ENCODE peak calls at places on chromosomes 4 and X, in ten cellular contexts. S, F, T, Q, N, D, L, H, M and I are unnamed samples.

GRCh38 chr4:177879851-177880250 is 437.6 kb upstream of the AGA start:
- DNase-seq in S (no peak), F (no peak), T (no peak), Q (no peak), N (no peak), D (no peak), L (no peak), H (no peak), M (peak), I (no peak)

GRCh38 chrX:104679175-104679574 is 113.2 kb downstream of the IL1RAPL2 start:
- DNase-seq in S (no peak), F (no peak), T (no peak), Q (no peak), N (no peak), D (no peak), L (no peak), H (no peak), M (peak), I (no peak)

GRCh38 chrX:150362599-150363481 is at the start of gene MAMLD1:
- DNase-seq in S (peak), F (no peak), T (peak), Q (no peak), N (peak), D (peak), L (no peak), H (peak), M (peak), I (no peak)

GRCh38 chrX:153387987-153388721 is 13.0 kb downstream of the PNMA6E start:
- DNase-seq in S (no peak), F (no peak), T (no peak), Q (no peak), N (no peak), D (no peak), L (no peak), H (no peak), M (no peak), I (no peak)

GRCh38 chr4:17189322-17189721 is 290.9 kb upstream of the LDB2 start:
- DNase-seq in S (no peak), F (peak), T (peak), Q (peak), N (no peak), D (no peak), L (no peak), H (peak), M (no peak), I (no peak)

GRCh38 chrX:148555101-148555500 is 54.7 kb downstream of the AFF2 start:
- DNase-seq in S (no peak), F (no peak), T (no peak), Q (no peak), N (no peak), D (no peak), L (no peak), H (no peak), M (no peak), I (no peak)

GRCh38 chrX:70129811-70130210 is 3.4 kb upstream of the IGBP1 start:
- DNase-seq in S (no peak), F (no peak), T (no peak), Q (no peak), N (peak), D (no peak), L (no peak), H (peak), M (no peak), I (no peak)

GRCh38 chr4:57080781-57081650 is 29.2 kb downstream of the IGFBP7 start:
- DNase-seq in S (no peak), F (peak), T (peak), Q (peak), N (peak), D (peak), L (no peak), H (peak), M (peak), I (no peak)

GRCh38 chrX:50813843-50814661 is at the start of gene SHROOM4:
- DNase-seq in S (peak), F (no peak), T (peak), Q (no peak), N (no peak), D (no peak), L (no peak), H (peak), M (no peak), I (no peak)

GRCh38 chrX:136310411-136310810 is 9.6 kb downstream of the ADGRG4 start:
- DNase-seq in S (no peak), F (peak), T (peak), Q (no peak), N (peak), D (no peak), L (no peak), H (no peak), M (no peak), I (no peak)

GRCh38 chrX:39477438-39478120 is 620.2 kb downstream of the BCOR start:
- DNase-seq in S (no peak), F (no peak), T (peak), Q (no peak), N (no peak), D (peak), L (no peak), H (peak), M (peak), I (no peak)

GRCh38 chr4:121358473-121358872 is 22.3 kb downstream of the QRFPR start:
- DNase-seq in S (no peak), F (peak), T (peak), Q (no peak), N (peak), D (no peak), L (no peak), H (peak), M (no peak), I (no peak)

GRCh38 chrX:124555036-124555595 is 208.8 kb downstream of the SH2D1A start:
- DNase-seq in S (no peak), F (peak), T (peak), Q (peak), N (peak), D (no peak), L (no peak), H (peak), M (no peak), I (no peak)

GRCh38 chrX:22699591-22700091 is 300.1 kb upstream of the DDX53 start:
- DNase-seq in S (no peak), F (peak), T (peak), Q (peak), N (no peak), D (peak), L (no peak), H (peak), M (no peak), I (no peak)

GRCh38 chr4:85803846-85804245 is 328.9 kb downstream of the ARHGAP24 start:
- DNase-seq in S (no peak), F (no peak), T (no peak), Q (no peak), N (no peak), D (no peak), L (no peak), H (no peak), M (no peak), I (no peak)

GRCh38 chr4:169582203-169582602 is 30.2 kb downstream of the NEK1 start:
- DNase-seq in S (no peak), F (no peak), T (no peak), Q (no peak), N (no peak), D (no peak), L (no peak), H (no peak), M (peak), I (no peak)

GRCh38 chrX:41108684-41109205 is 23.5 kb downstream of the USP9X start:
- DNase-seq in S (no peak), F (no peak), T (no peak), Q (no peak), N (no peak), D (no peak), L (no peak), H (no peak), M (no peak), I (no peak)

GRCh38 chr4:150976478-150977118 is 38.5 kb downstream of the LRBA start:
- DNase-seq in S (no peak), F (no peak), T (no peak), Q (no peak), N (no peak), D (no peak), L (no peak), H (no peak), M (no peak), I (no peak)
- TF ChIP-seq CTCF in S (no peak), F (no peak), T (no peak), Q (no peak), N (no peak), D (no peak), L (no peak), H (no peak), M (no peak), I (no peak)

DNA sequence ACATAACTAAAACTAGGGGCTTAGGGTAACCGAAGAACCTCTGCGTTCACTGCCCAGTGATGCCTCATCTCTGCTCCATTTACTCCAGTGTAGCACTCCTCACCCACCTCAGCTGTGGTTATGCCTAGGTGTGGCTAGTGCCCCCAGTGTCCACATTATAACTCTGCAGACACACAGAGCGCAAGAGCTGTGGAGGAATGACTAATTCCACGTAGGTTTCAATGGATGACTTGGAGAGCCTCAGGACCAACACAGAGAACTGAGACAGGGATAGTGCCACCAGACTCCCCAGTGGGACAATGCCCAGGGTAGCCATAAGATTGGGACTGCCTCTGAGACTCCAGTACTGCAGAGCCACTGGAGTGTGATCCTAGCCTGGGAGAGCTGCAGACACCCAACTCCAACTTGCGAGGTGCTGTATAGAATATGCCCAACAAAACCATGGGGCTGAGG is 542.4 kb upstream of the DIPK2B start:
- DNase-seq in S (no peak), F (no peak), T (peak), Q (no peak), N (peak), D (no peak), L (no peak), H (no peak), M (peak), I (no peak)
- TF ChIP-seq CTCF in S (no peak), F (peak), T (peak), Q (peak), N (no peak), D (no peak), L (no peak), H (peak), M (no peak), I (no peak)

GRCh38 chr4:26204911-26205368 is 115.9 kb upstream of the RBPJ start:
- DNase-seq in S (no peak), F (no peak), T (no peak), Q (no peak), N (no peak), D (no peak), L (no peak), H (peak), M (no peak), I (no peak)

GRCh38 chr4:26207631-26208030 is 113.2 kb upstream of the RBPJ start:
- DNase-seq in S (no peak), F (no peak), T (no peak), Q (no peak), N (no peak), D (no peak), L (no peak), H (no peak), M (no peak), I (no peak)

GRCh38 chr4:26208237-26208985 is 112.4 kb upstream of the RBPJ start:
- DNase-seq in S (peak), F (no peak), T (no peak), Q (no peak), N (no peak), D (no peak), L (no peak), H (no peak), M (no peak), I (no peak)

GRCh38 chr4:26206339-26206738 is 114.5 kb upstream of the RBPJ start:
- DNase-seq in S (no peak), F (no peak), T (peak), Q (peak), N (no peak), D (no peak), L (no peak), H (peak), M (no peak), I (no peak)

DNA sequence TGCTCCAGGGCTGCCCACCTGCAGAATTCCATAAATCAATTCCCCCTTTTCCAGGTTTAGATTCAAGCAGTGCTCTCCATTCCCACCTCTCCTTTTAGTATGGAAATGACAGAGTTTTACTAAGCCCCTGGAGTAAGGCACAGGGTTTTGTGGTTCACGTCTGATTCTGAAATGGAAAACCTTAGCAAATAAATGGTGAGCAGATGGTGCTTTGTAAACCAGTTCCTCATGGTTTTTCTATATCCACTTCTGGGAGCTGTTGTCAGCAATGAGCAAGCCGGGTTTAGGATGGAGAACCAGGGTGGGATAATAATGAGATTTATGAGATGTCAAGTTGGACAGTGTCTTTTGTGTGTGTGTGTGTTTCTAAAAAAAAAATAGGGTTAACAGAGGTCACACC is 113.8 kb upstream of the RBPJ start:
- DNase-seq in S (no peak), F (no peak), T (peak), Q (no peak), N (no peak), D (no peak), L (no peak), H (no peak), M (no peak), I (no peak)
- TF ChIP-seq CTCF in S (no peak), F (no peak), T (no peak), Q (no peak), N (no peak), D (no peak), L (no peak), H (no peak), M (no peak), I (no peak)

GRCh38 chr4:139658185-139658584 is 7.4 kb upstream of the MGST2 start:
- DNase-seq in S (no peak), F (no peak), T (no peak), Q (no peak), N (no peak), D (no peak), L (no peak), H (no peak), M (no peak), I (no peak)

GRCh38 chr4:139656614-139657486 is 8.8 kb upstream of the MGST2 start:
- DNase-seq in S (peak), F (no peak), T (peak), Q (no peak), N (peak), D (peak), L (peak), H (peak), M (peak), I (peak)

GRCh38 chr4:139651282-139652194 is 14.1 kb upstream of the MGST2 start:
- DNase-seq in S (peak), F (peak), T (peak), Q (no peak), N (peak), D (peak), L (peak), H (peak), M (peak), I (peak)

GRCh38 chr4:139654516-139654915 is 11.1 kb upstream of the MGST2 start:
- DNase-seq in S (no peak), F (no peak), T (no peak), Q (no peak), N (no peak), D (no peak), L (no peak), H (no peak), M (no peak), I (no peak)

GRCh38 chr4:139655116-139655515 is 10.5 kb upstream of the MGST2 start:
- DNase-seq in S (no peak), F (no peak), T (peak), Q (no peak), N (no peak), D (peak), L (no peak), H (peak), M (peak), I (no peak)
- TF ChIP-seq CTCF in S (peak), F (peak), T (peak), Q (peak), N (peak), D (peak), L (no peak), H (peak), M (peak), I (peak)

DNA sequence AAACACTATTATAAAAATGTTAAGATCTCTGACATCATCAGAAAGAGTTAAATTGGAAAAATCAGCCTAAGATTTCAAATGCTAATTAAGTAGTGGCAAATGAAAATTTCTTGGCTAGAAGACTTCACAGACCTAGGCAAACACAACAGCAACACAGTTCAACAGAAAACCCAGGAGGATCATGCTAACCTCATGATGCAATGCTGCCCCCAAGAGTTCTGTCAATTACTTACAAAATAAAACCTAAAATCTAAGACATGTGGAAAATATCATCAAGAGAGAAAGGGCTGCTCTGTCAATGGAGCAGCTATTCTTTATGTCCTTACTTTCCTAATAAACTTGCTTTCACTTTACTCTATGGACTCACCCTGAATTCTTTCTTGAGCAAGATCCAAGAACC is 21.0 kb downstream of the S100G start:
- DNase-seq in S (peak), F (no peak), T (peak), Q (no peak), N (peak), D (no peak), L (no peak), H (peak), M (peak), I (peak)
- TF ChIP-seq CTCF in S (peak), F (no peak), T (peak), Q (peak), N (peak), D (peak), L (no peak), H (peak), M (no peak), I (no peak)